ENCODE peak calls at places on chromosome 19, in nine cellular contexts. F is stomach, E is suprapubic skin, K is Peyer's patch, O is thyroid gland, Z is K562, D is right lobe of liver, G is fibroblast of lung, B is kidney. C is an unnamed sample. For H3K36me3, the result is how much of the 10 kb centered on the place peaks cover.

GRCh38 chr19:934865-935422 is 9.1 kb downstream of the ARID3A start:
- DNase-seq in K (no peak), B (peak), O (peak), D (peak), Z (no peak), F (peak), E (peak), G (peak), C (no peak)

GRCh38 chr19:55419089-55419488 is 11.5 kb upstream of the UBE2S start:
- DNase-seq in O (no peak), E (no peak), D (no peak), K (no peak), F (no peak), G (no peak), B (no peak), Z (no peak), C (no peak)

GRCh38 chr19:49441210-49441959 is at the start of gene SLC17A7:
- DNase-seq in F (no peak), O (no peak), B (peak), G (no peak), Z (peak), D (no peak), K (no peak), E (peak), C (no peak)

GRCh38 chr19:15393963-15394362 is 14.4 kb upstream of the AKAP8 start:
- DNase-seq in D (no peak), G (no peak), E (no peak), F (no peak), B (no peak), Z (no peak), O (no peak), K (no peak), C (no peak)

GRCh38 chr19:7391218-7391670 is 42.5 kb downstream of the ARHGEF18 start:
- DNase-seq in E (no peak), G (peak), K (no peak), O (no peak), Z (no peak), F (peak), D (no peak), B (no peak), C (no peak)

GRCh38 chr19:46218160-46218559 is 11.4 kb upstream of the IGFL1 start:
- DNase-seq in F (no peak), K (no peak), E (no peak), D (no peak), O (no peak), Z (peak), G (peak), B (peak), C (no peak)

GRCh38 chr19:932647-933552 is 7.1 kb downstream of the ARID3A start:
- DNase-seq in B (peak), G (peak), O (no peak), F (peak), K (peak), E (no peak), Z (no peak), D (no peak), C (peak)

GRCh38 chr19:29687244-29687896 is 22.1 kb downstream of the PLEKHF1 start:
- DNase-seq in E (no peak), K (no peak), Z (no peak), D (no peak), F (no peak), G (peak), O (no peak), B (no peak), C (no peak)

GRCh38 chr19:44005968-44006367 is 3.2 kb downstream of the ZNF230 start:
- DNase-seq in G (no peak), O (no peak), F (no peak), Z (no peak), B (no peak), K (no peak), E (no peak), D (no peak), C (no peak)

GRCh38 chr19:14146789-14147216 is 10.4 kb upstream of the ASF1B start:
- DNase-seq in G (peak), B (no peak), D (no peak), F (no peak), O (no peak), E (no peak), Z (no peak), K (no peak), C (no peak)

GRCh38 chr19:51505904-51506303 is 4.3 kb upstream of the SIGLEC12 start:
- DNase-seq in K (no peak), O (no peak), F (no peak), B (no peak), E (no peak), Z (no peak), G (no peak), D (no peak), C (no peak)

GRCh38 chr19:51503428-51503827 is 1.8 kb upstream of the SIGLEC12 start:
- DNase-seq in O (no peak), Z (no peak), E (no peak), G (no peak), F (no peak), K (no peak), B (no peak), D (no peak), C (no peak)

GRCh38 chr19:51503891-51504290 is 2.3 kb upstream of the SIGLEC12 start:
- DNase-seq in D (no peak), Z (no peak), B (no peak), E (no peak), K (no peak), G (no peak), F (no peak), O (no peak), C (no peak)

GRCh38 chr19:51497666-51498065 is 3.9 kb downstream of the SIGLEC12 start:
- DNase-seq in E (no peak), B (no peak), G (no peak), F (no peak), O (no peak), Z (no peak), K (no peak), D (no peak), C (no peak)

DNA sequence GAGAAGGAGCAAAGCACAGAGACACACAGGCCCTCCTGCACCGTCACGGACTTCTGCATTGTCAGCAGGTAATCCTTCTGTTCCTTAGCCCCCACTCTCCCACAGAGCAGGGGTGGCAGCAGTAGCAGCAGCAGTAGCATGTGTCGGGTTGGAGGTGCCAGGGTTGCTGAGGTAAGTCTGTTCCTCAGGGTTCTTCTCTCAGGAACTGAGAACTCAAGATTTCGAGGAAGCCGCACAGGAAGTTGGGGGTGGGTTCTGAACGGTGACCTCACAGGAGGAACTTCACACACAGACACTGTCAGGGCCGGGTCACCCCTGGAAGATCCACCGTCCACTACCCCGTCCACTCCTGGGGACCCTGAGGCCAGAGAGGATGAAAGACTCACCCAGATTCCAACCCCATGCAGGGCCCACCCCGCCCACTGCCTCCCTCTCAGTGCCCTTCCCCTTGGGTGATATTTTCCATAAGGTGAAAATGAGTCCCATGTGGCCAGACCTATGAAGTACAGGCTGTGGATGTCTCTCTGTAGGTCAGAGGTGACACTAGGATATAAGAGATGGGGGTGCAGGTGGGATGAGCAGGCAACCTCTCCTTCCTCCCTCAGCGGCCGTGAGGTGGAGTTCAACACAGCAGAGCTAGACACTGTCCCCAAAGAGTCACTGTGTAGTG is at the start of gene SIGLEC12:
- DNase-seq in F (no peak), B (no peak), G (no peak), E (no peak), Z (no peak), K (peak), O (no peak), D (peak), C (no peak)
- H3K4me3 ChIP-seq in F (no peak), B (no peak), G (no peak), E (no peak), Z (no peak), K (no peak), O (no peak), D (no peak), C (no peak)

GRCh38 chr19:5294403-5295160 is 46.0 kb downstream of the PTPRS start:
- DNase-seq in B (no peak), D (no peak), O (no peak), F (no peak), K (no peak), E (no peak), Z (no peak), G (no peak), C (no peak)
- H3K36me3 ChIP-seq in B (under half), D (under half), O (under half), F (under half), K (under half), E (under half), Z (under half), G (under half), C (under half)

GRCh38 chr19:8460516-8461298 is 15.9 kb downstream of the HNRNPM start:
- DNase-seq in E (no peak), O (no peak), D (no peak), Z (no peak), B (no peak), G (no peak), K (no peak), F (no peak), C (no peak)

GRCh38 chr19:8459095-8459494 is 14.3 kb downstream of the HNRNPM start:
- DNase-seq in O (no peak), F (no peak), B (no peak), E (no peak), Z (no peak), D (no peak), G (no peak), K (no peak), C (no peak)

GRCh38 chr19:8458380-8458779 is 13.6 kb downstream of the HNRNPM start:
- DNase-seq in K (no peak), E (no peak), D (no peak), F (peak), B (no peak), Z (no peak), G (no peak), O (no peak), C (no peak)

GRCh38 chr19:8461376-8461775 is 16.6 kb downstream of the HNRNPM start:
- DNase-seq in O (no peak), K (no peak), E (no peak), B (no peak), Z (no peak), F (no peak), D (no peak), G (no peak), C (no peak)

DNA sequence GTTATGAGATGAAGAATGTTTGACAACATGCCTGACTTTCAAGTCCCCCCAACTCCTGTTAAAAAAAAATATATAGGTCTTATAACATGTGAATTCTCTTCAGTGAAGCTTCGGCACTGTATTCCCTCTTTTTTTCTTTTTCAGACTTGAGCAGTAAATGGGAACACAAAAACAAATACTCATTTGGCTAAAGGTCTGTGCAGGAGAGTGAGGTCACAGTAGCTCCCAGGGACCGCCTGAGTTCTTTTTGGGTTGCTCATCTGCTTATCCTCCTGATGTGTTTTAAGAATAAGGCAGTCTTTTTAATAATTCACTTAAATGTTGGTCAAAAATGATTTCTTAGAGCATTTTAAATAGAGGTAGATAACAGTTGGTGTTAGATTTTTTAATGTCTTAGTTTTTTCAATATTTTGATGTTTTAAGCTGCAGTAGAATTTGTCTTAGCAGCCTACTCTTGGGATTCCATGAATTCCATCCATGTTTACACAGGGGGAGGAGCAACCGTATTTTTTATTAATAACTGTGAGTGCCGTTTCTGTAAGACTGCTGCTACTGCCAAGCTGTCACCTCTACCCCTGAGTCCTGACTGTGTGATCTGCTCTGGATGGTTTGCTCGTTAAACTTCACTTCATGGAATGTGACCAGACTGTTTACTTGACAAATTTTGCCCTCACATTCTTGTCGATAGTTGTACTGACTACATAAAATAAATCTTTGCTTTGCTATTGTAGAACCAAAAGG is 14.9 kb downstream of the HNRNPM start:
- DNase-seq in F (no peak), Z (no peak), B (no peak), O (no peak), G (peak), E (no peak), D (no peak), K (no peak), C (no peak)
- H3K27ac ChIP-seq in F (peak), Z (no peak), B (no peak), O (peak), G (peak), E (peak), D (no peak), K (peak), C (no peak)

GRCh38 chr19:19354007-19354406 is 33.4 kb downstream of the MAU2 start:
- DNase-seq in G (no peak), O (no peak), D (no peak), E (no peak), Z (no peak), K (no peak), F (no peak), B (no peak), C (no peak)

GRCh38 chr19:19356500-19356899 is 35.9 kb downstream of the MAU2 start:
- DNase-seq in K (no peak), G (no peak), Z (no peak), D (no peak), B (no peak), O (no peak), E (no peak), F (no peak), C (no peak)

GRCh38 chr19:19355606-19356139 is 35.0 kb downstream of the MAU2 start:
- DNase-seq in K (no peak), E (no peak), B (no peak), G (no peak), F (no peak), O (no peak), Z (no peak), D (no peak), C (no peak)

GRCh38 chr19:19354932-19355331 is 34.3 kb downstream of the MAU2 start:
- DNase-seq in E (no peak), K (no peak), B (no peak), F (no peak), D (no peak), Z (no peak), O (no peak), G (no peak), C (no peak)

DNA sequence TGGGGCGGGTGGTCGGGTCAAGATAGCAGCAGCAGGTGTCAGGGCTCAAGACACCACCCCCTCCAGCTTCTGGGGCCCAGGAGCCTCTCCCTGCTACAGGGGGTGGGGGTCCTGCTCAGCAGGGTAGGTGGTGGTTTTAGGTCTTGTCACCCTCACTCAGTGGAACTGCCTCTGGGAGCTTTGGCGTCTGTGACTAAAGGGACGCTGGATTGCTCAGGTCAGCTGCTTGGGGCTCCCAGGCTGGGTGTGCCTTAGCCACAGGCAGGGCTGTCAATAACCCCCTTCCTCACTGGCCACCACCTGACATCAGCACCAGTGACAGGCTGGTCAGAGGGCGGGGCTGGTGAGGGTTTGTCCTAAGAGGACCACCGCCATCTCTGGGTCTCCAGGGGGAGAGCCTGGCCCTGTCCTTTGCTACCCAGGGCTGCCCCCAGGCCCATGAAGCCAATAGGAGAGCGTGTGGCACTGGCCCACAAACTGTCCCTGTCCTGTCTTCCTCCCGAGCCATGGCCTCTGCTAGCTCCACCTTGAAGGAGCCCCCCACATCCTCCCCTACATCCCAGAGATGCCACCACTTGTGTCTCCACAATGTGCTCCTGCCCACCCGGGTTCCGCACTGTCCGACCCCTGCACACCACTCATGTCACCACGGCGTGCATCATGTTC is 36.4 kb downstream of the MAU2 start:
- DNase-seq in O (no peak), E (no peak), F (no peak), D (no peak), K (no peak), Z (no peak), B (no peak), G (no peak), C (no peak)
- H3K4me3 ChIP-seq in O (no peak), E (no peak), F (no peak), D (no peak), K (no peak), Z (no peak), B (no peak), G (no peak), C (no peak)

GRCh38 chr19:13137290-13137794 is 12.8 kb downstream of the STX10 start:
- DNase-seq in O (no peak), G (no peak), Z (no peak), F (no peak), E (no peak), K (no peak), D (no peak), B (no peak), C (no peak)

GRCh38 chr19:13138916-13139198 is 11.3 kb downstream of the STX10 start:
- DNase-seq in E (no peak), G (no peak), F (no peak), Z (no peak), D (no peak), O (no peak), B (no peak), K (no peak), C (no peak)

GRCh38 chr19:13138171-13138915 is 11.8 kb downstream of the STX10 start:
- DNase-seq in E (no peak), F (no peak), B (no peak), D (no peak), G (no peak), K (no peak), O (no peak), Z (no peak), C (no peak)

GRCh38 chr19:13143135-13143534 is 7.0 kb downstream of the STX10 start:
- DNase-seq in K (no peak), E (no peak), O (no peak), G (peak), B (no peak), Z (no peak), F (no peak), D (no peak), C (no peak)

GRCh38 chr19:13139633-13140311 is 10.4 kb downstream of the STX10 start:
- DNase-seq in B (no peak), D (no peak), K (no peak), G (no peak), O (no peak), E (no peak), F (no peak), Z (no peak), C (no peak)
- H3K36me3 ChIP-seq in B (under half), D (under half), K (under half), G (under half), O (under half), E (half or more), F (half or more), Z (half or more), C (under half)

DNA sequence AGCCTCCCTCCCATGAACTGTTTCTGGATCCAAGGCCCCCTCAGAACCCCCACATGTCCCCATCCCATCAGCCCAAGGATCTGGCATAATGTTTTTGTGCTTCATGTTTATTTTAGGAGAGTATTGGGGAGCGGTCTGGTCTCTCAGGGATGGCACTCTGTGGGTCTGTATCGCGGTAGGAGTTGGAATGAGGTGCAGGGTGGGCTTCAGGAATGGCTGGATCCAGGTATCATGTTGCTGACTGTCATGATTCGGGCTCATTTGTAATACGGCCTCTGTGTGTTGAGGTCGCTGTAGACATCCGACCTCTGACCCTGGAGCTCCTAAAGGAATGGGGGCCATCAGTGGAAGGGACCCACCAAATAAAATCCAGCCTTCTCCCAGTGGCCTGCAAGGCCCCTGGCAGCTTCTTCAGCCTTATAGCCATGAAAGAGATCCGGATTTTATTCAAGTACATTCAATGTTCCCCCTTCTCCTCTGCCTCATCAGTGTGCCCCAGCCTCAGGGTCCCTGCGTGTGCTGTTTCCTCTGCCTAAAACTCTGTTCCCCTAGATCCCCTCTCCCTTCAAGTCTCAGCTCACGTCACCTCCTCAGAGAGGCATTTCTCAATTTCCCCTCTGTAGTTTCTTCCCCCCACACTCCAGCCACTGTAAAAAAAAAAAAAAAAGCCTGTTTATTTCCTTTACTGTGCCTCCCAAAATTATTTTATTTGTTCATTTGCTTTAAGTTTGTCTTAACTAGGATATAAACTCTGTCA is 2.2 kb downstream of the HCST start:
- DNase-seq in B (no peak), O (no peak), G (no peak), Z (no peak), F (no peak), D (no peak), E (no peak), K (no peak), C (no peak)
- H3K27ac ChIP-seq in B (no peak), O (no peak), G (no peak), Z (peak), F (peak), D (peak), E (peak), K (peak), C (peak)

DNA sequence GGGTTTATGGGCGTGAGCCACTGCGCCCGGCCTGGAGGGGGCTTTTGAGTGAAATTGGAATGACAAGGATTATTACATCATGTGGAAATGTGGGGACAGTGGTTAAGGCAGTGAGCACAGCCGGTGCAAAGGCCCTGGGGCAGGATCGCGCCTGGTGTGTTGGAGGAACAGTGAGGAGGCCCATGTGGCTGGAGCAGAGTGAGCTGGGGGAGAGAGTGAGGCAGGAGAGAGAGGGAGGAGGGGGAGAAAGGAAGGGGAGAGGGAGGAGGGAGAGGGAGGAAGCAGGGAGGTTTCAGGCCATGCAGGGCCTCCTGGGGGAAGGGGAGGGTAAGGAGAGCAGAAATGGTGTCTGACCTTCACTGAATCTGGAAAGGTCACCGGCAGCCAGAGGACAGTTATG is 11.3 kb upstream of the CELF5 start:
- DNase-seq in E (no peak), B (no peak), K (no peak), O (no peak), G (no peak), Z (no peak), D (no peak), F (no peak), C (no peak)
- H3K4me3 ChIP-seq in E (no peak), B (no peak), K (no peak), O (no peak), G (no peak), Z (no peak), D (no peak), F (no peak), C (no peak)

C was measured in naive thymus-derived CD4-positive, alpha-beta T cell.